ENCODE peak calls at places on chromosomes 6 and 20, in eight cellular contexts. One of them, this sample, is unnamed.

GRCh38 chr20:50409495-50409894 is 100.7 kb upstream of the PTPN1 start:
- DNase-seq in BE2C: no peak
- DNase-seq in cardiac fibroblast: peak
- DNase-seq in WERI-Rb-1: no peak
- DNase-seq in psoas muscle: no peak
- DNase-seq in fibroblast of lung: peak
- DNase-seq in body of pancreas: peak
- DNase-seq in glutamatergic neuron: no peak
- DNase-seq in this sample: no peak

GRCh38 chr20:701401-702129 is 26.0 kb upstream of the SCRT2 start:
- DNase-seq in BE2C: no peak
- DNase-seq in cardiac fibroblast: no peak
- DNase-seq in WERI-Rb-1: no peak
- DNase-seq in psoas muscle: no peak
- DNase-seq in fibroblast of lung: no peak
- DNase-seq in body of pancreas: peak
- DNase-seq in glutamatergic neuron: no peak
- DNase-seq in this sample: no peak

GRCh38 chr6:23905301-23905700 is 220.7 kb upstream of the NRSN1 start:
- DNase-seq in BE2C: no peak
- DNase-seq in cardiac fibroblast: no peak
- DNase-seq in WERI-Rb-1: no peak
- DNase-seq in psoas muscle: no peak
- DNase-seq in fibroblast of lung: no peak
- DNase-seq in body of pancreas: no peak
- DNase-seq in glutamatergic neuron: no peak
- DNase-seq in this sample: no peak

GRCh38 chr20:31835977-31836852 is 9.2 kb downstream of the FOXS1 start:
- DNase-seq in BE2C: peak
- DNase-seq in cardiac fibroblast: peak
- DNase-seq in WERI-Rb-1: peak
- DNase-seq in psoas muscle: peak
- DNase-seq in fibroblast of lung: peak
- DNase-seq in body of pancreas: peak
- DNase-seq in glutamatergic neuron: no peak
- DNase-seq in this sample: peak

GRCh38 chr6:28953039-28953872 is 29.5 kb upstream of the TRIM27 start:
- DNase-seq in BE2C: peak
- DNase-seq in cardiac fibroblast: peak
- DNase-seq in WERI-Rb-1: peak
- DNase-seq in psoas muscle: no peak
- DNase-seq in fibroblast of lung: peak
- DNase-seq in body of pancreas: peak
- DNase-seq in glutamatergic neuron: peak
- DNase-seq in this sample: peak

GRCh38 chr6:3247255-3248146 is 11.2 kb upstream of the PSMG4 start:
- DNase-seq in BE2C: peak
- DNase-seq in cardiac fibroblast: peak
- DNase-seq in WERI-Rb-1: no peak
- DNase-seq in psoas muscle: no peak
- DNase-seq in fibroblast of lung: peak
- DNase-seq in body of pancreas: peak
- DNase-seq in glutamatergic neuron: peak
- DNase-seq in this sample: peak

GRCh38 chr6:70398783-70399730 is 14.3 kb upstream of the FAM135A start:
- DNase-seq in BE2C: no peak
- DNase-seq in cardiac fibroblast: peak
- DNase-seq in WERI-Rb-1: no peak
- DNase-seq in psoas muscle: no peak
- DNase-seq in fibroblast of lung: peak
- DNase-seq in body of pancreas: peak
- DNase-seq in glutamatergic neuron: no peak
- DNase-seq in this sample: peak

GRCh38 chr6:144352310-144352709 is 67.2 kb downstream of the UTRN start:
- DNase-seq in BE2C: no peak
- DNase-seq in cardiac fibroblast: peak
- DNase-seq in WERI-Rb-1: no peak
- DNase-seq in psoas muscle: no peak
- DNase-seq in fibroblast of lung: no peak
- DNase-seq in body of pancreas: no peak
- DNase-seq in glutamatergic neuron: no peak
- DNase-seq in this sample: no peak

GRCh38 chr6:139623382-139623781 is 248.9 kb upstream of the CITED2 start:
- DNase-seq in BE2C: no peak
- DNase-seq in cardiac fibroblast: no peak
- DNase-seq in WERI-Rb-1: no peak
- DNase-seq in psoas muscle: no peak
- DNase-seq in fibroblast of lung: no peak
- DNase-seq in body of pancreas: no peak
- DNase-seq in glutamatergic neuron: no peak
- DNase-seq in this sample: no peak

GRCh38 chr6:134021396-134022122 is 30.9 kb downstream of the SLC2A12 start:
- DNase-seq in BE2C: no peak
- DNase-seq in cardiac fibroblast: no peak
- DNase-seq in WERI-Rb-1: no peak
- DNase-seq in psoas muscle: no peak
- DNase-seq in fibroblast of lung: no peak
- DNase-seq in body of pancreas: no peak
- DNase-seq in glutamatergic neuron: no peak
- DNase-seq in this sample: no peak

GRCh38 chr6:22149081-22149480 is 147.8 kb downstream of the PRL start:
- DNase-seq in BE2C: no peak
- DNase-seq in cardiac fibroblast: no peak
- DNase-seq in WERI-Rb-1: no peak
- DNase-seq in psoas muscle: no peak
- DNase-seq in fibroblast of lung: no peak
- DNase-seq in body of pancreas: no peak
- DNase-seq in glutamatergic neuron: no peak
- DNase-seq in this sample: no peak

GRCh38 chr6:122903266-122903915 is 92.6 kb upstream of the CLVS2 start:
- DNase-seq in BE2C: no peak
- DNase-seq in cardiac fibroblast: no peak
- DNase-seq in WERI-Rb-1: no peak
- DNase-seq in psoas muscle: no peak
- DNase-seq in fibroblast of lung: no peak
- DNase-seq in body of pancreas: no peak
- DNase-seq in glutamatergic neuron: no peak
- DNase-seq in this sample: no peak

GRCh38 chr6:131694832-131695426 is 6.3 kb downstream of the OR2A4 start:
- DNase-seq in BE2C: peak
- DNase-seq in cardiac fibroblast: peak
- DNase-seq in WERI-Rb-1: peak
- DNase-seq in psoas muscle: no peak
- DNase-seq in fibroblast of lung: peak
- DNase-seq in body of pancreas: peak
- DNase-seq in glutamatergic neuron: peak
- DNase-seq in this sample: peak
- TF ChIP-seq CTCF in BE2C: peak
- TF ChIP-seq CTCF in cardiac fibroblast: peak
- TF ChIP-seq CTCF in WERI-Rb-1: peak
- TF ChIP-seq CTCF in psoas muscle: peak
- TF ChIP-seq CTCF in fibroblast of lung: peak
- TF ChIP-seq CTCF in body of pancreas: peak
- TF ChIP-seq CTCF in glutamatergic neuron: peak
- TF ChIP-seq CTCF in this sample: peak

DNA sequence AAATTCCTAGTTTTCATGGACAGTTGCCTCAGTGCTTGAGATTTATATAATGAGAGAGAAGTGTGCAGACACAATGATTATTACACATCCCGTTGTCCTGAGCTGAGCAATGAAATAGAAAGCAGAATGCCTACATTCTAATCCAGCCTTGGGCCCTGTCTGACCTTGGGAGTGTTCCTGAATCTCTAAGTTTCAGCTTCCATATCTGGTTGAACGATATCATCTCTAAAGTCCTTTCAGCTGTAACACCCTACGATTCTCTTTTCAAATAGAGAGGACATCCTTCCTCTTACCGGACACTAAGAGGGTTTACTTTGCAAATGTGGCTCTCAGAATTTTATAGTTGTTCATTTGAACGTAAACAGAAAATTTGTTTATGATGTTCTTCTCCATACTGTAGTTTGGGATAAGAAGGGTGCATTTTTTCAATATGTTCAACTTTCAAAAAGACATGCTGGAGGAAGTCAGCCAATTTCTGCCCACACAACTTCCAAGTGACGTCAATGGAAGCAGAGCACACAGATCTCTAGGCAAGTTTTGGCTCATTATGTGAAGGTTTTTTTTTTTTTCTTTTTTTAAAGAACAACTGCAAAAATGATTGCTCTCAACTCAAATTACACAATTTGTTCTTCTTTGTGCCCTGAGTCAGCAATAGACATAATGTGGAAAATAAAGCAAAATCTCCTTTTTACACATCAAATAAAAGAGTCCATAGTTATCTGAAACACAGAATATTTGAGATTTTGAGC is 50.4 kb downstream of the PDE7B start:
- DNase-seq in BE2C: no peak
- DNase-seq in cardiac fibroblast: peak
- DNase-seq in WERI-Rb-1: no peak
- DNase-seq in psoas muscle: no peak
- DNase-seq in fibroblast of lung: peak
- DNase-seq in body of pancreas: peak
- DNase-seq in glutamatergic neuron: no peak
- DNase-seq in this sample: no peak
- TF ChIP-seq CTCF in BE2C: no peak
- TF ChIP-seq CTCF in cardiac fibroblast: no peak
- TF ChIP-seq CTCF in WERI-Rb-1: no peak
- TF ChIP-seq CTCF in psoas muscle: no peak
- TF ChIP-seq CTCF in fibroblast of lung: no peak
- TF ChIP-seq CTCF in body of pancreas: no peak
- TF ChIP-seq CTCF in glutamatergic neuron: no peak
- TF ChIP-seq CTCF in this sample: no peak

GRCh38 chr20:16801919-16802651 is 53.9 kb downstream of the OTOR start:
- DNase-seq in BE2C: peak
- DNase-seq in cardiac fibroblast: peak
- DNase-seq in WERI-Rb-1: peak
- DNase-seq in psoas muscle: peak
- DNase-seq in fibroblast of lung: peak
- DNase-seq in body of pancreas: peak
- DNase-seq in glutamatergic neuron: peak
- DNase-seq in this sample: peak
- TF ChIP-seq CTCF in BE2C: peak
- TF ChIP-seq CTCF in cardiac fibroblast: peak
- TF ChIP-seq CTCF in WERI-Rb-1: peak
- TF ChIP-seq CTCF in psoas muscle: peak
- TF ChIP-seq CTCF in fibroblast of lung: peak
- TF ChIP-seq CTCF in body of pancreas: peak
- TF ChIP-seq CTCF in glutamatergic neuron: peak
- TF ChIP-seq CTCF in this sample: no peak

DNA sequence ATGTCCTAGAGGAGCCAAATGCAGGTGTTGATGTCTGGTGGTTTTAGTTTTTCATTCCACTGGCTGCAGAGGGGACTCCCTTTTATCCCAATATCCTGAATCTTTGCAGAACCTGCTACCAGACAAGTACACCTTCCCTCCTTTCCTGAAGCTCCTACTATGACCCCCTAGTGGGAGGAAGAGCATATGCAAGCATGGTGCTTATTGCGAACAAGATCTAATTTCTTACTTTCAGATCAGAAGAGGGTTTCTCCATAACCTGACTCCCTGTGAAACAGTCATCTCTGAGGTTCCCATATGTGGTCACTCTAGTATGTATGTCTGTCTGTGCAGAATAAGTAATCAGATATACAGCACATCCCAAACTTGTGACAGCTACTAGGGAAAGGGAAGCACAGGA is 277.2 kb downstream of the ARHGAP18 start:
- DNase-seq in BE2C: no peak
- DNase-seq in cardiac fibroblast: no peak
- DNase-seq in WERI-Rb-1: no peak
- DNase-seq in psoas muscle: no peak
- DNase-seq in fibroblast of lung: no peak
- DNase-seq in body of pancreas: no peak
- DNase-seq in glutamatergic neuron: no peak
- DNase-seq in this sample: no peak
- TF ChIP-seq CTCF in BE2C: peak
- TF ChIP-seq CTCF in cardiac fibroblast: peak
- TF ChIP-seq CTCF in WERI-Rb-1: peak
- TF ChIP-seq CTCF in psoas muscle: no peak
- TF ChIP-seq CTCF in fibroblast of lung: peak
- TF ChIP-seq CTCF in body of pancreas: no peak
- TF ChIP-seq CTCF in glutamatergic neuron: peak
- TF ChIP-seq CTCF in this sample: peak

DNA sequence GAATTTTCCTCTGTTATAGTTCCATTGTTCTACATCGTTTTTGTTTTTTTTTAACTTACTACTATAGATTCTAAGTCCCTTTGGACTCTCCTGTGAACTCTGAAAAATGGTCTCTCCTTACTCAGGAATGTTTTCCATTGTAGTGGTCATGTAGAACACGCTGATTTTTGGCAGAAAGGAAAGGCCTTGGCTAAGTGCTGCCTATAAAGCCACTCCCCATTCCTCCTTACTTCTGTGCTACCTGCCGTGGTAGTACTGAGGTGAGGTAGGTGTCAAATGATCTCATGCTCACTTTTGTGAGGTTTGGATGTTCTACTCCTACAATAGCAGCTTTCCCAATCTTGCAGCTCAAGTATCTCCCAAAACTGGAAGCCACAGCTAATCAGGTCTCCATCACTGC is 270.7 kb downstream of the SLC35F1 start:
- DNase-seq in BE2C: no peak
- DNase-seq in cardiac fibroblast: no peak
- DNase-seq in WERI-Rb-1: no peak
- DNase-seq in psoas muscle: no peak
- DNase-seq in fibroblast of lung: no peak
- DNase-seq in body of pancreas: no peak
- DNase-seq in glutamatergic neuron: no peak
- DNase-seq in this sample: no peak
- TF ChIP-seq CTCF in BE2C: no peak
- TF ChIP-seq CTCF in cardiac fibroblast: no peak
- TF ChIP-seq CTCF in WERI-Rb-1: no peak
- TF ChIP-seq CTCF in psoas muscle: no peak
- TF ChIP-seq CTCF in fibroblast of lung: no peak
- TF ChIP-seq CTCF in body of pancreas: no peak
- TF ChIP-seq CTCF in glutamatergic neuron: no peak
- TF ChIP-seq CTCF in this sample: no peak

GRCh38 chr6:25469797-25470388 is 182.1 kb upstream of the SCGN start:
- DNase-seq in BE2C: no peak
- DNase-seq in cardiac fibroblast: no peak
- DNase-seq in WERI-Rb-1: no peak
- DNase-seq in psoas muscle: no peak
- DNase-seq in fibroblast of lung: no peak
- DNase-seq in body of pancreas: no peak
- DNase-seq in glutamatergic neuron: no peak
- DNase-seq in this sample: no peak
- TF ChIP-seq CTCF in BE2C: peak
- TF ChIP-seq CTCF in cardiac fibroblast: peak
- TF ChIP-seq CTCF in WERI-Rb-1: no peak
- TF ChIP-seq CTCF in psoas muscle: no peak
- TF ChIP-seq CTCF in fibroblast of lung: no peak
- TF ChIP-seq CTCF in body of pancreas: no peak
- TF ChIP-seq CTCF in glutamatergic neuron: peak
- TF ChIP-seq CTCF in this sample: no peak

This sample was measured in Calu3.